ENCODE peak calls at places on chromosomes 16 and 17, in ten cellular contexts. K is astrocyte of the spinal cord, R is endothelial cell, Q is Calu3, C is esophagus squamous epithelium, P is fibroblast of lung, W is chondrocyte, N is A549, Z is WTC11, H is NB4. A is an unnamed sample.

GRCh38 chr16:20401066-20401465 is 3.5 kb downstream of the PDILT start:
- DNase-seq in Z (no peak), C (no peak), Q (no peak), R (no peak), W (no peak), H (no peak), P (no peak), K (no peak), N (no peak), A (no peak)

GRCh38 chr17:49939318-49939717 is 29.7 kb upstream of the DLX4 start:
- DNase-seq in H (peak), C (no peak), K (no peak), W (no peak), N (no peak), Q (peak), P (no peak), Z (no peak), R (no peak), A (no peak)

GRCh38 chr17:28426081-28426519 is 20.1 kb upstream of the SLC46A1 start:
- DNase-seq in R (peak), K (no peak), C (no peak), W (no peak), H (peak), N (peak), Z (peak), P (no peak), Q (peak), A (no peak)

GRCh38 chr17:35630530-35631148 is 43.5 kb downstream of the AP2B1 start:
- DNase-seq in P (peak), Z (no peak), H (no peak), R (no peak), Q (no peak), N (peak), C (no peak), W (no peak), K (peak), A (no peak)

GRCh38 chr16:35198223-35199199 is 1739.1 kb downstream of the TP53TG3F start:
- DNase-seq in H (no peak), K (no peak), Z (no peak), P (no peak), C (no peak), W (peak), N (no peak), Q (no peak), R (no peak), A (no peak)

GRCh38 chr17:21378553-21378952 is 2.4 kb downstream of the KCNJ12 start:
- DNase-seq in Q (no peak), Z (peak), K (no peak), C (no peak), N (no peak), H (no peak), W (no peak), P (no peak), R (no peak), A (no peak)

GRCh38 chr16:86566601-86566965 is at the start of gene FOXC2:
- DNase-seq in N (peak), C (no peak), Q (peak), R (peak), K (peak), Z (peak), H (no peak), W (peak), P (peak), A (peak)

GRCh38 chr16:75053791-75054555 is 55.1 kb downstream of the ZNRF1 start:
- DNase-seq in K (no peak), Z (no peak), W (no peak), C (no peak), H (peak), N (peak), Q (peak), R (no peak), P (no peak), A (no peak)

GRCh38 chr16:12095275-12096161 is 119.0 kb downstream of the SNX29 start:
- DNase-seq in C (no peak), K (peak), Z (peak), R (peak), Q (peak), N (peak), P (peak), W (no peak), H (peak), A (peak)

GRCh38 chr16:12119562-12119961 is 143.0 kb downstream of the SNX29 start:
- DNase-seq in K (no peak), Z (no peak), W (peak), R (no peak), Q (no peak), H (no peak), P (peak), N (no peak), C (no peak), A (no peak)

GRCh38 chr16:10517868-10518267 is 62.5 kb downstream of the EMP2 start:
- DNase-seq in H (no peak), Q (no peak), N (no peak), P (no peak), K (no peak), Z (no peak), W (no peak), C (no peak), R (no peak), A (no peak)

GRCh38 chr17:76515291-76515949 is 14.2 kb upstream of the RHBDF2 start:
- DNase-seq in K (peak), W (no peak), P (peak), Z (no peak), H (peak), C (no peak), Q (no peak), N (no peak), R (no peak), A (no peak)

DNA sequence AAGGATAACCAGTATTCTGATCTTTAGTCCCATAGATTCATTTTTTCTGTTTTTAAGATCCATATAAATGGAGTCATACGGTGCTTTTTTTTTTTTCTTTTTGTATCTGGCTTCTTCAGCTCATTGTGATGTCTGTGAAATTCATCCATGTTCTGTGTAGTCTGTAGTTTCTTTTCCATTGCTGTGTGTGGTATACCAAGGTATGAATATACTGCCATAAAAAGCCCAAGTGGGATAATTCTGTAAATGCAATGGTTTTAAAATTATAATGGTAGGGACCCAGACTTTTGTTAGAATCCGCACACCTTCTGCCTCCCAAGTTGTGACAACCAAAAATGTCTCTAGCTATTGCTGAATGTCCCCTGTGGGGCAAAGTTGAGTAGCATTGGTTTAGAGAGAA is 7.6 kb downstream of the NUP93 start:
- DNase-seq in R (no peak), Z (no peak), K (no peak), P (no peak), W (no peak), H (no peak), C (no peak), Q (no peak), N (no peak), A (no peak)
- TF ChIP-seq CTCF in R (no peak), Z (no peak), K (no peak), P (no peak), W (peak), H (no peak), C (no peak), Q (no peak), N (no peak), A (no peak)

GRCh38 chr16:84535851-84536250 is 31.4 kb upstream of the MEAK7 start:
- DNase-seq in Q (no peak), N (no peak), R (no peak), C (no peak), W (no peak), P (no peak), Z (no peak), H (no peak), K (no peak), A (no peak)
- TF ChIP-seq CTCF in Q (no peak), N (no peak), R (no peak), C (no peak), W (no peak), P (no peak), Z (no peak), H (no peak), K (no peak), A (no peak)

DNA sequence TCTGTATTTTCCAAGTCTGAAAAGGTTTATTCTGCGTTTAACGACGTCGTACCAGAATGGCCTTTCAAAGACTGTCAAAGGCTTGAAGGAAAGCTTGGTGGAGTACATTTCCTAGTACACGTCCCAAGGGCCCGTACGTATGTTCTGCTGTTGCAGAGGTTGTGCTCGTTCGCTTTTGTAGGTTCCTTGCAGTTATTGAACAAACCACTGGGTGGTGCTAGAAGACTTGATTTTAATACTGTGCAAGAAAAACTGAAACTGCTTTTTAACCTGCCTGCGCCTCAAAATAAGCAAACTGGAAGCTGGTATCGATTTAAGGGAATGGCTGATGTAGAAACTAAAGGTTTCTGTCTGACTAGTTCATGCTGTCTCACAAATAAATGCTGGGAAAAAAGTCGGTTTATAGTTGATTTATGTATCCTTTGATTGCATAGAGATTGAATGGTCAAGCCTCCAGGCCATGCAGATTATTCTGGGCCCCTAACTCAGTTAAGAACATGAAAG is 54.6 kb downstream of the USP10 start:
- DNase-seq in R (peak), W (no peak), N (peak), Q (peak), P (peak), K (peak), Z (peak), C (peak), H (peak), A (peak)
- TF ChIP-seq CTCF in R (peak), W (peak), N (peak), Q (peak), P (peak), K (peak), Z (peak), C (peak), H (peak), A (peak)

GRCh38 chr16:4693296-4693955 is at the start of gene NUDT16L1:
- DNase-seq in Q (peak), W (peak), Z (peak), R (peak), H (peak), C (peak), P (peak), K (peak), N (peak), A (peak)
- TF ChIP-seq CTCF in Q (no peak), W (peak), Z (no peak), R (no peak), H (no peak), C (peak), P (no peak), K (peak), N (no peak), A (no peak)

GRCh38 chr16:78505544-78506371 is 406.3 kb downstream of the WWOX start:
- DNase-seq in R (no peak), C (no peak), N (no peak), K (no peak), Z (peak), H (no peak), W (no peak), P (peak), Q (no peak), A (peak)
- TF ChIP-seq CTCF in R (no peak), C (no peak), N (no peak), K (no peak), Z (no peak), H (no peak), W (no peak), P (peak), Q (no peak), A (no peak)

GRCh38 chr17:59202320-59202719 is 7.5 kb upstream of the SMG8 start:
- DNase-seq in K (no peak), C (no peak), Z (no peak), N (no peak), W (no peak), H (no peak), Q (no peak), P (no peak), R (no peak), A (no peak)
- TF ChIP-seq CTCF in K (no peak), C (no peak), Z (no peak), N (no peak), W (no peak), H (no peak), Q (no peak), P (no peak), R (no peak), A (no peak)

GRCh38 chr17:80969030-80969673 is 22.5 kb upstream of the CHMP6 start:
- DNase-seq in N (no peak), H (peak), C (no peak), W (peak), K (no peak), Q (no peak), Z (no peak), R (no peak), P (no peak), A (no peak)

GRCh38 chr17:80970762-80971703 is 20.6 kb upstream of the CHMP6 start:
- DNase-seq in P (no peak), R (no peak), W (peak), K (no peak), Z (no peak), Q (no peak), H (no peak), N (no peak), C (no peak), A (no peak)

GRCh38 chr17:80968602-80969029 is 23.0 kb upstream of the CHMP6 start:
- DNase-seq in W (peak), H (no peak), Z (no peak), P (peak), C (no peak), K (no peak), Q (no peak), R (no peak), N (no peak), A (no peak)

GRCh38 chr17:80970044-80970761 is 21.4 kb upstream of the CHMP6 start:
- DNase-seq in R (no peak), Q (peak), K (no peak), N (peak), Z (peak), H (peak), C (no peak), P (peak), W (peak), A (no peak)

DNA sequence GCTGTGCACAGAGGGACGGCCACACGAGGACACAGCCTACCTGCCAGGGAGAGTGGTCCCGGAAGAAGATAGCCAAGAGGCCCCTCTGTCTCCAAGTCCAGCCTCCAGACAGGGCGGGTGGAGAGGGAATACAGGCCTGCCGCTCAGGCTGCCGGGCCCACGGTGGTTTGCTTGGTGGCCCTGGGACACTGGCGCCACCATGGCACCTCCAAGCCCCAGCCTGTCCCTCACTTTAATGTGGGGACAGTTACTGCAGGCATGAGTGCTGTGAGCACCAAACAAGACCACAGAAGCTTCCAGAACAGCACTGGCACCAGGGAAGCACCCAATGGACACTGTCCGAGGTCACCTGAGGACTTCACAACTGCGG is 22.0 kb upstream of the CHMP6 start:
- DNase-seq in Q (no peak), W (peak), H (no peak), R (no peak), C (no peak), Z (no peak), P (no peak), K (no peak), N (no peak), A (no peak)
- TF ChIP-seq CTCF in Q (no peak), W (no peak), H (no peak), R (no peak), C (no peak), Z (no peak), P (no peak), K (no peak), N (no peak), A (no peak)

GRCh38 chr16:61148930-61149329 is 887.3 kb downstream of the CDH8 start:
- DNase-seq in K (no peak), R (no peak), H (peak), N (peak), Q (no peak), C (no peak), W (no peak), P (no peak), Z (no peak), A (no peak)
- TF ChIP-seq CTCF in K (no peak), R (no peak), H (peak), N (no peak), Q (no peak), C (no peak), W (peak), P (no peak), Z (no peak), A (no peak)

GRCh38 chr16:30894540-30895368 is 877 bp upstream of the BCL7C start:
- DNase-seq in W (no peak), R (no peak), N (no peak), H (peak), C (no peak), Z (no peak), Q (no peak), K (no peak), P (peak), A (no peak)

GRCh38 chr16:30893082-30893743 is 664 bp downstream of the BCL7C start:
- DNase-seq in C (no peak), H (peak), P (no peak), W (no peak), R (no peak), Z (peak), K (no peak), Q (no peak), N (no peak), A (peak)

GRCh38 chr16:30895592-30896202 is 717 bp upstream of the CTF1 start:
- DNase-seq in W (no peak), H (no peak), C (no peak), P (no peak), N (peak), K (no peak), R (no peak), Z (no peak), Q (no peak), A (no peak)

GRCh38 chr16:30892670-30893069 is 1.2 kb downstream of the BCL7C start:
- DNase-seq in R (no peak), K (no peak), P (no peak), W (no peak), C (no peak), Z (no peak), Q (no peak), H (no peak), N (no peak), A (no peak)

GRCh38 chr16:30893744-30894539 is at the start of gene BCL7C:
- DNase-seq in W (peak), Q (peak), N (peak), K (peak), P (peak), R (peak), Z (peak), C (peak), H (peak), A (peak)
- TF ChIP-seq CTCF in W (peak), Q (peak), N (peak), K (peak), P (peak), R (no peak), Z (no peak), C (peak), H (peak), A (peak)

A was measured in mesothelial cell of epicardium.